ENCODE peak calls at places on chromosome 1, in ten cellular contexts. One of them, this sample, is unnamed. For H3K4me1, the result is how much of the 10 kb centered on the place peaks cover.

GRCh38 chr1:51847294-51847920 is 31.1 kb downstream of the NRDC start:
- DNase-seq in stomach: no peak
- DNase-seq in SK-N-SH: no peak
- DNase-seq in ovary: no peak
- DNase-seq in HepG2: no peak
- DNase-seq in A549: no peak
- DNase-seq in esophagus muscularis mucosa: no peak
- DNase-seq in transverse colon: no peak
- DNase-seq in sigmoid colon: no peak
- DNase-seq in tibial nerve: no peak
- DNase-seq in this sample: no peak

GRCh38 chr1:205600085-205600484 is 31.7 kb downstream of the ELK4 start:
- DNase-seq in tibial nerve: no peak
- DNase-seq in stomach: no peak
- DNase-seq in sigmoid colon: no peak
- DNase-seq in transverse colon: no peak
- DNase-seq in SK-N-SH: no peak
- DNase-seq in HepG2: no peak
- DNase-seq in A549: no peak
- DNase-seq in esophagus muscularis mucosa: peak
- DNase-seq in ovary: no peak
- DNase-seq in this sample: no peak

GRCh38 chr1:47724427-47724999 is 272.7 kb downstream of the TRABD2B start:
- DNase-seq in sigmoid colon: no peak
- DNase-seq in tibial nerve: no peak
- DNase-seq in stomach: no peak
- DNase-seq in HepG2: no peak
- DNase-seq in esophagus muscularis mucosa: no peak
- DNase-seq in transverse colon: peak
- DNase-seq in SK-N-SH: no peak
- DNase-seq in A549: no peak
- DNase-seq in ovary: no peak
- DNase-seq in this sample: no peak

GRCh38 chr1:243903904-243904303 is 53.9 kb upstream of the AKT3 start:
- DNase-seq in A549: no peak
- DNase-seq in stomach: no peak
- DNase-seq in transverse colon: no peak
- DNase-seq in tibial nerve: no peak
- DNase-seq in SK-N-SH: no peak
- DNase-seq in sigmoid colon: no peak
- DNase-seq in ovary: no peak
- DNase-seq in HepG2: no peak
- DNase-seq in esophagus muscularis mucosa: no peak
- DNase-seq in this sample: no peak

GRCh38 chr1:54359393-54360162 is 46.6 kb downstream of the SSBP3 start:
- DNase-seq in SK-N-SH: no peak
- DNase-seq in HepG2: no peak
- DNase-seq in A549: no peak
- DNase-seq in stomach: no peak
- DNase-seq in sigmoid colon: no peak
- DNase-seq in tibial nerve: no peak
- DNase-seq in transverse colon: no peak
- DNase-seq in esophagus muscularis mucosa: no peak
- DNase-seq in ovary: no peak
- DNase-seq in this sample: no peak

GRCh38 chr1:24786191-24786590 is 40.9 kb downstream of the CLIC4 start:
- DNase-seq in sigmoid colon: no peak
- DNase-seq in stomach: no peak
- DNase-seq in ovary: no peak
- DNase-seq in transverse colon: no peak
- DNase-seq in A549: no peak
- DNase-seq in tibial nerve: no peak
- DNase-seq in HepG2: no peak
- DNase-seq in SK-N-SH: no peak
- DNase-seq in esophagus muscularis mucosa: no peak
- DNase-seq in this sample: no peak

GRCh38 chr1:198656500-198656932 is 17.7 kb downstream of the PTPRC start:
- DNase-seq in HepG2: no peak
- DNase-seq in stomach: peak
- DNase-seq in A549: no peak
- DNase-seq in sigmoid colon: peak
- DNase-seq in esophagus muscularis mucosa: no peak
- DNase-seq in tibial nerve: no peak
- DNase-seq in ovary: no peak
- DNase-seq in SK-N-SH: no peak
- DNase-seq in transverse colon: peak
- DNase-seq in this sample: no peak

GRCh38 chr1:115669002-115669673 is 27.4 kb downstream of the VANGL1 start:
- DNase-seq in stomach: no peak
- DNase-seq in esophagus muscularis mucosa: no peak
- DNase-seq in ovary: no peak
- DNase-seq in SK-N-SH: no peak
- DNase-seq in tibial nerve: no peak
- DNase-seq in HepG2: peak
- DNase-seq in A549: no peak
- DNase-seq in transverse colon: no peak
- DNase-seq in sigmoid colon: no peak
- DNase-seq in this sample: no peak

DNA sequence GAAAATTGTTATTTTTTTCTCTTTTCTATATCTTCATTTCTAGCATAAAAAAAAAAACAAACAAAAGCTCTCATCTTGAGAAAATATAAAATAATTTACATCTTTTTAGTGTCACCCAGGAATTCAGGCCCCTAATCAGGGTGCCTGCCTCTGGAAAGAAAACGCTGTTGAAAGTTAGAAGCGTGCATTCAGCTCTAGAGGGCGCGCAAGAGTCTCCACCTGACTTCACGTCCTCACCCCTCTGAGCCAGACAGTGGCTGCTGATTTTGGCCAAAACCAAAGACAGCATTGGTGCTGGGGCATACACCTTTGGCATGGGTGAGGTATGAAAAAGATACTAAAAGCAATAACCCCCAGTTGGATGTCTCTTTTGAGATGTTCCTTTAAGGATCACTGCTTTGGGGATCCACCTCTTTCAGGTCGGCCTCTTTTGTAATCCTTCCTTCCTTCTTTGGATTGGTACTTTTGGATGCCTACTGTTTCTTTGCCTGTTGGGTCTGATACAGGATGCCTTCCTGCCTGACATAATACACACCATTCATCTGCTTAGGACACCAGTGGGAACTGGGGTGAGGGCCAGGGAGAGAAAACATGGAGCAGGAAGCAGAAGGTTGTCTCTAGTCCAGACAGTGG is 77.6 kb upstream of the CHRM3 start:
- DNase-seq in A549: no peak
- DNase-seq in sigmoid colon: no peak
- DNase-seq in ovary: peak
- DNase-seq in transverse colon: peak
- DNase-seq in HepG2: no peak
- DNase-seq in tibial nerve: no peak
- DNase-seq in stomach: peak
- DNase-seq in esophagus muscularis mucosa: no peak
- DNase-seq in SK-N-SH: peak
- DNase-seq in this sample: no peak
- TF ChIP-seq EP300 in A549: no peak
- TF ChIP-seq EP300 in sigmoid colon: no peak
- TF ChIP-seq EP300 in ovary: no peak
- TF ChIP-seq EP300 in transverse colon: no peak
- TF ChIP-seq EP300 in HepG2: no peak
- TF ChIP-seq EP300 in tibial nerve: no peak
- TF ChIP-seq EP300 in stomach: no peak
- TF ChIP-seq EP300 in esophagus muscularis mucosa: no peak
- TF ChIP-seq EP300 in SK-N-SH: no peak
- TF ChIP-seq EP300 in this sample: no peak

GRCh38 chr1:63033211-63033610 is 249.3 kb downstream of the ATG4C start:
- DNase-seq in tibial nerve: no peak
- DNase-seq in A549: no peak
- DNase-seq in HepG2: no peak
- DNase-seq in stomach: no peak
- DNase-seq in esophagus muscularis mucosa: no peak
- DNase-seq in transverse colon: no peak
- DNase-seq in SK-N-SH: no peak
- DNase-seq in sigmoid colon: no peak
- DNase-seq in ovary: no peak
- DNase-seq in this sample: no peak

GRCh38 chr1:63038586-63038985 is 254.7 kb downstream of the ATG4C start:
- DNase-seq in HepG2: no peak
- DNase-seq in ovary: no peak
- DNase-seq in stomach: no peak
- DNase-seq in A549: no peak
- DNase-seq in SK-N-SH: no peak
- DNase-seq in sigmoid colon: no peak
- DNase-seq in esophagus muscularis mucosa: no peak
- DNase-seq in transverse colon: no peak
- DNase-seq in tibial nerve: no peak
- DNase-seq in this sample: no peak

GRCh38 chr1:63032171-63032570 is 248.2 kb downstream of the ATG4C start:
- DNase-seq in esophagus muscularis mucosa: no peak
- DNase-seq in A549: no peak
- DNase-seq in sigmoid colon: no peak
- DNase-seq in stomach: no peak
- DNase-seq in transverse colon: no peak
- DNase-seq in HepG2: no peak
- DNase-seq in ovary: no peak
- DNase-seq in SK-N-SH: no peak
- DNase-seq in tibial nerve: no peak
- DNase-seq in this sample: no peak

DNA sequence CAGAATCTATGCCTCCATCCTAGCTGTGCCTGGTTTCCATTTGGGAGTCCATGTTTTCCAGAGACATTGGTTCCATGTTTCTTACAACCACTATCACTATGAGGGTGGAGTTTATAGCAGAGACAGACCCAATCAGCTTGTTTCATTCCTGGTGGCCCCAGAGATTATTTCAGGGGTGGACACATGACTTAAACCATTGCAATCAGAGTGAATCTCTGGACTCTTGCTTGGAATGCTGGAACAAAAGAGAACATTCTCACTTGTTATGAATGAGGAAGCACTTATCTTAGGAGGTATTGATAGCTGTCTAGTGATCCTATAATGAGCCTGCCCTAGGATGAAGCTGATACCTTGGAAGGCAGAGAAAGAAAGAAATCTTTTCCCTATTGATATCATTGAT is 250.3 kb downstream of the ATG4C start:
- DNase-seq in tibial nerve: no peak
- DNase-seq in HepG2: no peak
- DNase-seq in A549: no peak
- DNase-seq in ovary: no peak
- DNase-seq in stomach: no peak
- DNase-seq in esophagus muscularis mucosa: no peak
- DNase-seq in transverse colon: no peak
- DNase-seq in sigmoid colon: no peak
- DNase-seq in SK-N-SH: no peak
- DNase-seq in this sample: no peak
- H3K4me1 ChIP-seq in tibial nerve: under half
- H3K4me1 ChIP-seq in HepG2: under half
- H3K4me1 ChIP-seq in A549: under half
- H3K4me1 ChIP-seq in ovary: under half
- H3K4me1 ChIP-seq in stomach: under half
- H3K4me1 ChIP-seq in esophagus muscularis mucosa: under half
- H3K4me1 ChIP-seq in transverse colon: under half
- H3K4me1 ChIP-seq in sigmoid colon: under half
- H3K4me1 ChIP-seq in SK-N-SH: under half
- H3K4me1 ChIP-seq in this sample: under half

GRCh38 chr1:233972951-233973635 is 68.6 kb downstream of the SLC35F3 start:
- DNase-seq in tibial nerve: no peak
- DNase-seq in transverse colon: no peak
- DNase-seq in SK-N-SH: peak
- DNase-seq in HepG2: no peak
- DNase-seq in sigmoid colon: no peak
- DNase-seq in ovary: no peak
- DNase-seq in A549: peak
- DNase-seq in stomach: no peak
- DNase-seq in esophagus muscularis mucosa: no peak
- DNase-seq in this sample: no peak
- TF ChIP-seq CTCF in tibial nerve: no peak
- TF ChIP-seq CTCF in transverse colon: no peak
- TF ChIP-seq CTCF in SK-N-SH: no peak
- TF ChIP-seq CTCF in HepG2: no peak
- TF ChIP-seq CTCF in sigmoid colon: no peak
- TF ChIP-seq CTCF in ovary: no peak
- TF ChIP-seq CTCF in A549: no peak
- TF ChIP-seq CTCF in stomach: no peak
- TF ChIP-seq CTCF in esophagus muscularis mucosa: no peak
- TF ChIP-seq CTCF in this sample: no peak

DNA sequence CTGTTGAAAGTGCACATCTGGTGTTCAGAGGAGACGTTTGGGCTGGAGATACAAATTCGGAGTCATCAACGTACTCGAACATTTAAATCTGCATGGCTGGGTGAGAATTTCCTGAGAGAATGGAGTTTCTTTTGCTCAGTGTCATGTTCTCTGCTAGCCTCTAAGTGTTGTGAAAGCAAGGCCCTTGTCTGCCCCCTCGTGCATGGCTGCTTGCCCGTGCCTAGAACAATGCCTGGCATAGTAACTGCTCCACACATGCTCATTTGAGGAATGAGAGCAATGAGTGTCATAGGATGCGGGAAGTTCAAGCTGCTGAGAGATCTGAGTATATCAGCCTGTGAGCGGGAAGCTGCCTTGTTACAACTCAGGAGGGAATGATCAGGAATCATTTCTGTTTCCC is 171.1 kb upstream of the CSF3R start:
- DNase-seq in tibial nerve: peak
- DNase-seq in sigmoid colon: no peak
- DNase-seq in A549: no peak
- DNase-seq in ovary: no peak
- DNase-seq in transverse colon: no peak
- DNase-seq in HepG2: no peak
- DNase-seq in SK-N-SH: no peak
- DNase-seq in stomach: no peak
- DNase-seq in esophagus muscularis mucosa: no peak
- DNase-seq in this sample: no peak
- TF ChIP-seq EP300 in tibial nerve: peak
- TF ChIP-seq EP300 in sigmoid colon: no peak
- TF ChIP-seq EP300 in A549: no peak
- TF ChIP-seq EP300 in ovary: no peak
- TF ChIP-seq EP300 in transverse colon: no peak
- TF ChIP-seq EP300 in HepG2: no peak
- TF ChIP-seq EP300 in SK-N-SH: no peak
- TF ChIP-seq EP300 in stomach: no peak
- TF ChIP-seq EP300 in esophagus muscularis mucosa: no peak
- TF ChIP-seq EP300 in this sample: no peak

DNA sequence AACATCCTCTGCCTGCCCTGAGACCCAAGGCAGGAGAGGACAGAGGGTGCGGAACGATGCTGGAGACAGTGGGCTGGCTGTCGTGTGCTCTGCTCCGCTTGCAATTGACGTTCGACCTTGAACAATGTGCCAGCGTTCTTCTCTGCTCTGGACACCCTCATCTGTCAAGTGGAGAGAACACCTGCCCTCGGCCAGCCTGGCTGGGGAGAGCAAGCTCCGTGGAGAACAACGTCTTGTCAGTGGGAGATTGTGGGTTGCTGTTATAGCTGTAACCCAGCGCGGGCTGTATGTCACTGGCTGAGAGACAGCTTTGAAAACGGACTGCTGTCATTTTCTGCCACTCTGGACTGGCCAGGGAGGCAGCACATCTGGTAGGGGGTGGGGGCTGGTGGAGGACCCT is 14.7 kb downstream of the KIAA1614 start:
- DNase-seq in stomach: no peak
- DNase-seq in SK-N-SH: no peak
- DNase-seq in HepG2: peak
- DNase-seq in ovary: no peak
- DNase-seq in A549: no peak
- DNase-seq in transverse colon: no peak
- DNase-seq in sigmoid colon: peak
- DNase-seq in tibial nerve: no peak
- DNase-seq in esophagus muscularis mucosa: no peak
- DNase-seq in this sample: no peak
- H3K4me1 ChIP-seq in stomach: under half
- H3K4me1 ChIP-seq in SK-N-SH: half or more
- H3K4me1 ChIP-seq in HepG2: half or more
- H3K4me1 ChIP-seq in ovary: under half
- H3K4me1 ChIP-seq in A549: under half
- H3K4me1 ChIP-seq in transverse colon: under half
- H3K4me1 ChIP-seq in sigmoid colon: half or more
- H3K4me1 ChIP-seq in tibial nerve: under half
- H3K4me1 ChIP-seq in esophagus muscularis mucosa: under half
- H3K4me1 ChIP-seq in this sample: under half